ENCODE peak calls at places on chromosome 21, in five cellular contexts. D is H9, N is neuronal stem cell, F is IMR-90, Y is mesenchymal stem cell. P is an unnamed sample.

GRCh38 chr21:30306821-30307330 is 13.2 kb downstream of the KRTAP26-1 start:
- DNase-seq in D (no peak), N (no peak), F (no peak), Y (no peak), P (no peak)

GRCh38 chr21:27206368-27206982 is 239.6 kb upstream of the ADAMTS5 start:
- DNase-seq in D (peak), N (no peak), F (peak), Y (no peak), P (peak)

GRCh38 chr21:29299906-29300546 is 1.3 kb downstream of the BACH1 start:
- DNase-seq in D (peak), N (peak), F (peak), Y (peak), P (peak)

GRCh38 chr21:41706263-41706639 is 60.6 kb downstream of the RIPK4 start:
- DNase-seq in D (no peak), N (no peak), F (no peak), Y (no peak), P (no peak)

GRCh38 chr21:39066829-39067785 is 116.1 kb downstream of the PSMG1 start:
- DNase-seq in D (no peak), N (no peak), F (no peak), Y (no peak), P (peak)

GRCh38 chr21:32062591-32063227 is 189.9 kb downstream of the HUNK start:
- DNase-seq in D (no peak), N (no peak), F (no peak), Y (no peak), P (no peak)

GRCh38 chr21:33968082-33968997 is 52.7 kb upstream of the ATP5PO start:
- DNase-seq in D (no peak), N (no peak), F (peak), Y (peak), P (peak)

GRCh38 chr21:21897275-21897883 is 899.2 kb downstream of the NCAM2 start:
- DNase-seq in D (no peak), N (no peak), F (no peak), Y (no peak), P (no peak)

GRCh38 chr21:43211085-43212071 is 42.6 kb downstream of the CRYAA start:
- DNase-seq in D (peak), N (no peak), F (no peak), Y (no peak), P (peak)

GRCh38 chr21:16192900-16193299 is 463.1 kb downstream of the USP25 start:
- DNase-seq in D (no peak), N (no peak), F (peak), Y (no peak), P (peak)

GRCh38 chr21:29818520-29818919 is 121.3 kb downstream of the GRIK1 start:
- DNase-seq in D (no peak), N (no peak), F (no peak), Y (no peak), P (no peak)

GRCh38 chr21:32393677-32394001 is 827 bp upstream of the URB1 start:
- DNase-seq in D (no peak), N (no peak), F (no peak), Y (no peak), P (no peak)

GRCh38 chr21:19224090-19224489 is 820.5 kb upstream of the TMPRSS15 start:
- DNase-seq in D (no peak), N (no peak), F (no peak), Y (no peak), P (no peak)

GRCh38 chr21:41958886-41959563 is 5.2 kb upstream of the C2CD2 start:
- DNase-seq in D (no peak), N (no peak), F (no peak), Y (no peak), P (no peak)

GRCh38 chr21:15826147-15826780 is 96.5 kb downstream of the USP25 start:
- DNase-seq in D (peak), N (peak), F (peak), Y (peak), P (peak)

GRCh38 chr21:25331286-25331685 is 276.0 kb downstream of the MRPL39 start:
- DNase-seq in D (no peak), N (no peak), F (no peak), Y (no peak), P (no peak)
- H2BK120ac ChIP-seq in D (no peak), N (no peak), F (peak), Y (no peak), P (no peak)

DNA sequence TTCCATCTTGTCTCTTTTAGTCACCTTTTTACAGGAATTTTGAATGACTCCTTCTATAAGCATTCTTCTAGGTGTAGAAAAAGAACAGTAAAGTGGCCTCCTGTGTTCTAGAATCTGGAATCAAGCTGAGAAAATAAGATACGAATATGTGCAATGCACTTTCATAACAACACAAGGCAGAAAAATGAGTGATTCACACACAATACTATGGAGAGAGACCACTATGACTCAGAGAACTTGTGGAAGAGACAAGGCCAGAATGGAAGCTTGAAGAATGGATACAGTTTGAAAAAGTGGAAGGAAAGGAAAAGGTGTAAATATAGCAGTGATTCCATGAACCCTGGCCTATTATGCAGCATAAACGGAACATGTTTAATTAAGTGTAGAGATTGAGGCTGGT is 57.1 kb upstream of the SAMSN1 start:
- DNase-seq in D (no peak), N (no peak), F (peak), Y (peak), P (no peak)
- H2BK120ac ChIP-seq in D (no peak), N (no peak), F (no peak), Y (no peak), P (no peak)

GRCh38 chr21:35017256-35017655 is 31.8 kb downstream of the RUNX1 start:
- DNase-seq in D (no peak), N (no peak), F (no peak), Y (no peak), P (no peak)
- H2BK120ac ChIP-seq in D (no peak), N (no peak), F (no peak), Y (no peak), P (no peak)

GRCh38 chr21:35136106-35136505 is 87.0 kb upstream of the RUNX1 start:
- DNase-seq in D (no peak), N (no peak), F (no peak), Y (no peak), P (no peak)
- H2BK120ac ChIP-seq in D (no peak), N (no peak), F (peak), Y (peak), P (no peak)

GRCh38 chr21:37366488-37367300 is at the start of gene DYRK1A:
- DNase-seq in D (peak), N (peak), F (peak), Y (peak), P (peak)
- H2BK120ac ChIP-seq in D (peak), N (peak), F (peak), Y (peak), P (peak)

GRCh38 chr21:37257526-37257966 is 9.6 kb downstream of the VPS26C start:
- DNase-seq in D (no peak), N (no peak), F (peak), Y (peak), P (no peak)
- H2BK120ac ChIP-seq in D (peak), N (peak), F (peak), Y (no peak), P (no peak)

GRCh38 chr21:45359451-45360217 is 45.3 kb upstream of the COL18A1 start:
- DNase-seq in D (no peak), N (peak), F (no peak), Y (no peak), P (no peak)

GRCh38 chr21:45362077-45362747 is 42.8 kb upstream of the COL18A1 start:
- DNase-seq in D (no peak), N (no peak), F (no peak), Y (no peak), P (no peak)

GRCh38 chr21:45358711-45359310 is 46.2 kb upstream of the COL18A1 start:
- DNase-seq in D (no peak), N (no peak), F (no peak), Y (no peak), P (no peak)

GRCh38 chr21:45362748-45363145 is 42.2 kb upstream of the COL18A1 start:
- DNase-seq in D (no peak), N (no peak), F (no peak), Y (no peak), P (no peak)

GRCh38 chr21:45361033-45361997 is 43.6 kb upstream of the COL18A1 start:
- DNase-seq in D (no peak), N (no peak), F (no peak), Y (no peak), P (peak)
- H2BK120ac ChIP-seq in D (no peak), N (no peak), F (peak), Y (peak), P (peak)

DNA sequence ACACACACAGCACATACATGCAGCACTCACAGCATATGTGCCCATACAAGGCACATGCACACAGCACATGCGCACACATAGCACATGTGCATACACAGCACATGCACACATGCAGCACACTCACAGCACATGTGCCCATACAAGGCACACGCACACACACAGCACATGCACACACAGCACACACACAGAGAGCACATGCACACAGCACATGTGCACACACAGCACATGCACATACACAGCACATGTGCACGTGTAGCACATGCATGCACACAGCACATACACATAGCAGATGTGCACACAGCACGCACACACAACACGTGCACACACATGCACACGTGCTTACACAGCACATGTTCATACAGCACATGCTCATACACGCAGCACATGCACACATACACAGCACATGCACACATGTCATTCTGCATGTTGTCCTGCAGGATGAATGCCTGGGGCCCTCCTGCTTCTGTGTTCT is 48.1 kb downstream of the PCNT start:
- DNase-seq in D (no peak), N (no peak), F (no peak), Y (no peak), P (no peak)
- H2BK120ac ChIP-seq in D (no peak), N (no peak), F (no peak), Y (no peak), P (no peak)

P was measured in mesendoderm.